ENCODE peak calls at places on chromosomes 16 and 17, in nine cellular contexts. One of them, this sample, is unnamed. For H3K36me3, the result is how much of the 10 kb centered on the place peaks cover.

GRCh38 chr17:41392278-41392677 is 5.1 kb downstream of the KRT31 start:
- DNase-seq in endodermal cell: peak
- DNase-seq in mammary epithelial cell: peak
- DNase-seq in pancreas: no peak
- DNase-seq in prostate gland: no peak
- DNase-seq in suprapubic skin: no peak
- DNase-seq in testis: no peak
- DNase-seq in left ventricle myocardium inferior: no peak
- DNase-seq in left lung: no peak
- DNase-seq in this sample: no peak

GRCh38 chr16:57245472-57246113 is 534 bp downstream of the ARL2BP start:
- DNase-seq in endodermal cell: no peak
- DNase-seq in mammary epithelial cell: peak
- DNase-seq in pancreas: no peak
- DNase-seq in prostate gland: peak
- DNase-seq in suprapubic skin: peak
- DNase-seq in testis: peak
- DNase-seq in left ventricle myocardium inferior: peak
- DNase-seq in left lung: peak
- DNase-seq in this sample: no peak

GRCh38 chr17:55520402-55520801 is 9.2 kb upstream of the SMIM36 start:
- DNase-seq in endodermal cell: no peak
- DNase-seq in mammary epithelial cell: peak
- DNase-seq in pancreas: no peak
- DNase-seq in prostate gland: no peak
- DNase-seq in suprapubic skin: no peak
- DNase-seq in testis: no peak
- DNase-seq in left ventricle myocardium inferior: no peak
- DNase-seq in left lung: no peak
- DNase-seq in this sample: no peak

GRCh38 chr17:11704041-11704440 is 105.8 kb downstream of the DNAH9 start:
- DNase-seq in endodermal cell: no peak
- DNase-seq in mammary epithelial cell: no peak
- DNase-seq in pancreas: no peak
- DNase-seq in prostate gland: no peak
- DNase-seq in suprapubic skin: no peak
- DNase-seq in testis: no peak
- DNase-seq in left ventricle myocardium inferior: no peak
- DNase-seq in left lung: no peak
- DNase-seq in this sample: no peak

GRCh38 chr16:67199808-67200198 is 872 bp downstream of the ELMO3 start:
- DNase-seq in endodermal cell: peak
- DNase-seq in mammary epithelial cell: no peak
- DNase-seq in pancreas: peak
- DNase-seq in prostate gland: no peak
- DNase-seq in suprapubic skin: no peak
- DNase-seq in testis: peak
- DNase-seq in left ventricle myocardium inferior: no peak
- DNase-seq in left lung: no peak
- DNase-seq in this sample: no peak

GRCh38 chr16:68300736-68301459 is 9.8 kb downstream of the SLC7A6OS start:
- DNase-seq in endodermal cell: no peak
- DNase-seq in mammary epithelial cell: no peak
- DNase-seq in pancreas: no peak
- DNase-seq in prostate gland: no peak
- DNase-seq in suprapubic skin: no peak
- DNase-seq in testis: no peak
- DNase-seq in left ventricle myocardium inferior: no peak
- DNase-seq in left lung: no peak
- DNase-seq in this sample: no peak

GRCh38 chr16:23509441-23509754 is 896 bp downstream of the GGA2 start:
- DNase-seq in endodermal cell: no peak
- DNase-seq in mammary epithelial cell: no peak
- DNase-seq in pancreas: no peak
- DNase-seq in prostate gland: no peak
- DNase-seq in suprapubic skin: no peak
- DNase-seq in testis: no peak
- DNase-seq in left ventricle myocardium inferior: no peak
- DNase-seq in left lung: no peak
- DNase-seq in this sample: no peak

GRCh38 chr16:86783626-86784266 is 205.4 kb downstream of the FOXL1 start:
- DNase-seq in endodermal cell: no peak
- DNase-seq in mammary epithelial cell: peak
- DNase-seq in pancreas: no peak
- DNase-seq in prostate gland: peak
- DNase-seq in suprapubic skin: no peak
- DNase-seq in testis: no peak
- DNase-seq in left ventricle myocardium inferior: no peak
- DNase-seq in left lung: no peak
- DNase-seq in this sample: no peak

GRCh38 chr17:29238133-29238850 is 8.4 kb upstream of the CRYBA1 start:
- DNase-seq in endodermal cell: peak
- DNase-seq in mammary epithelial cell: peak
- DNase-seq in pancreas: no peak
- DNase-seq in prostate gland: no peak
- DNase-seq in suprapubic skin: no peak
- DNase-seq in testis: no peak
- DNase-seq in left ventricle myocardium inferior: no peak
- DNase-seq in left lung: no peak
- DNase-seq in this sample: no peak

GRCh38 chr17:79930077-79930785 is 91.0 kb upstream of the CBX4 start:
- DNase-seq in endodermal cell: peak
- DNase-seq in mammary epithelial cell: no peak
- DNase-seq in pancreas: no peak
- DNase-seq in prostate gland: no peak
- DNase-seq in suprapubic skin: no peak
- DNase-seq in testis: no peak
- DNase-seq in left ventricle myocardium inferior: no peak
- DNase-seq in left lung: no peak
- DNase-seq in this sample: no peak

GRCh38 chr16:50771366-50771765 is 29.5 kb downstream of the CYLD start:
- DNase-seq in endodermal cell: no peak
- DNase-seq in mammary epithelial cell: peak
- DNase-seq in pancreas: no peak
- DNase-seq in prostate gland: no peak
- DNase-seq in suprapubic skin: no peak
- DNase-seq in testis: no peak
- DNase-seq in left ventricle myocardium inferior: no peak
- DNase-seq in left lung: no peak
- DNase-seq in this sample: no peak

GRCh38 chr16:29107299-29107698 is 122.4 kb downstream of the LAT start:
- DNase-seq in endodermal cell: peak
- DNase-seq in mammary epithelial cell: no peak
- DNase-seq in pancreas: no peak
- DNase-seq in prostate gland: no peak
- DNase-seq in suprapubic skin: no peak
- DNase-seq in testis: no peak
- DNase-seq in left ventricle myocardium inferior: no peak
- DNase-seq in left lung: no peak
- DNase-seq in this sample: no peak

GRCh38 chr16:83717814-83718213 is 90.0 kb upstream of the HSBP1 start:
- DNase-seq in endodermal cell: no peak
- DNase-seq in mammary epithelial cell: peak
- DNase-seq in pancreas: no peak
- DNase-seq in prostate gland: no peak
- DNase-seq in suprapubic skin: no peak
- DNase-seq in testis: no peak
- DNase-seq in left ventricle myocardium inferior: no peak
- DNase-seq in left lung: no peak
- DNase-seq in this sample: no peak

GRCh38 chr16:24820522-24820921 is 25.2 kb upstream of the SLC5A11 start:
- DNase-seq in endodermal cell: no peak
- DNase-seq in mammary epithelial cell: no peak
- DNase-seq in pancreas: no peak
- DNase-seq in prostate gland: no peak
- DNase-seq in suprapubic skin: no peak
- DNase-seq in testis: no peak
- DNase-seq in left ventricle myocardium inferior: no peak
- DNase-seq in left lung: no peak
- DNase-seq in this sample: no peak

GRCh38 chr17:79371984-79372383 is 238.9 kb downstream of the RBFOX3 start:
- DNase-seq in endodermal cell: no peak
- DNase-seq in mammary epithelial cell: no peak
- DNase-seq in pancreas: no peak
- DNase-seq in prostate gland: no peak
- DNase-seq in suprapubic skin: no peak
- DNase-seq in testis: no peak
- DNase-seq in left ventricle myocardium inferior: no peak
- DNase-seq in left lung: no peak
- DNase-seq in this sample: no peak

GRCh38 chr17:75864448-75864871 is 9.3 kb upstream of the WBP2 start:
- DNase-seq in endodermal cell: peak
- DNase-seq in mammary epithelial cell: no peak
- DNase-seq in pancreas: no peak
- DNase-seq in prostate gland: no peak
- DNase-seq in suprapubic skin: peak
- DNase-seq in testis: peak
- DNase-seq in left ventricle myocardium inferior: peak
- DNase-seq in left lung: peak
- DNase-seq in this sample: no peak

GRCh38 chr17:59155439-59156177 is at the start of gene PRR11:
- DNase-seq in endodermal cell: peak
- DNase-seq in mammary epithelial cell: peak
- DNase-seq in pancreas: peak
- DNase-seq in prostate gland: peak
- DNase-seq in suprapubic skin: peak
- DNase-seq in testis: peak
- DNase-seq in left ventricle myocardium inferior: peak
- DNase-seq in left lung: peak
- DNase-seq in this sample: peak

GRCh38 chr17:70207184-70207583 is 37.9 kb downstream of the KCNJ2 start:
- DNase-seq in endodermal cell: no peak
- DNase-seq in mammary epithelial cell: no peak
- DNase-seq in pancreas: no peak
- DNase-seq in prostate gland: no peak
- DNase-seq in suprapubic skin: no peak
- DNase-seq in testis: no peak
- DNase-seq in left ventricle myocardium inferior: no peak
- DNase-seq in left lung: no peak
- DNase-seq in this sample: no peak

GRCh38 chr16:49464877-49465504 is 91.4 kb downstream of the C16orf78 start:
- DNase-seq in endodermal cell: peak
- DNase-seq in mammary epithelial cell: no peak
- DNase-seq in pancreas: no peak
- DNase-seq in prostate gland: no peak
- DNase-seq in suprapubic skin: peak
- DNase-seq in testis: peak
- DNase-seq in left ventricle myocardium inferior: no peak
- DNase-seq in left lung: peak
- DNase-seq in this sample: no peak
- TF ChIP-seq CTCF in endodermal cell: peak
- TF ChIP-seq CTCF in mammary epithelial cell: no peak
- TF ChIP-seq CTCF in pancreas: no peak
- TF ChIP-seq CTCF in prostate gland: no peak
- TF ChIP-seq CTCF in suprapubic skin: peak
- TF ChIP-seq CTCF in testis: peak
- TF ChIP-seq CTCF in left ventricle myocardium inferior: peak
- TF ChIP-seq CTCF in left lung: no peak
- TF ChIP-seq CTCF in this sample: peak

GRCh38 chr16:75252049-75252864 is 833 bp upstream of the BCAR1 start:
- DNase-seq in endodermal cell: no peak
- DNase-seq in mammary epithelial cell: no peak
- DNase-seq in pancreas: peak
- DNase-seq in prostate gland: no peak
- DNase-seq in suprapubic skin: no peak
- DNase-seq in testis: peak
- DNase-seq in left ventricle myocardium inferior: peak
- DNase-seq in left lung: no peak
- DNase-seq in this sample: no peak
- H3K4me3 ChIP-seq in endodermal cell: peak
- H3K4me3 ChIP-seq in mammary epithelial cell: no peak
- H3K4me3 ChIP-seq in pancreas: peak
- H3K4me3 ChIP-seq in prostate gland: no peak
- H3K4me3 ChIP-seq in suprapubic skin: peak
- H3K4me3 ChIP-seq in testis: peak
- H3K4me3 ChIP-seq in left ventricle myocardium inferior: peak
- H3K4me3 ChIP-seq in left lung: peak
- H3K4me3 ChIP-seq in this sample: no peak

DNA sequence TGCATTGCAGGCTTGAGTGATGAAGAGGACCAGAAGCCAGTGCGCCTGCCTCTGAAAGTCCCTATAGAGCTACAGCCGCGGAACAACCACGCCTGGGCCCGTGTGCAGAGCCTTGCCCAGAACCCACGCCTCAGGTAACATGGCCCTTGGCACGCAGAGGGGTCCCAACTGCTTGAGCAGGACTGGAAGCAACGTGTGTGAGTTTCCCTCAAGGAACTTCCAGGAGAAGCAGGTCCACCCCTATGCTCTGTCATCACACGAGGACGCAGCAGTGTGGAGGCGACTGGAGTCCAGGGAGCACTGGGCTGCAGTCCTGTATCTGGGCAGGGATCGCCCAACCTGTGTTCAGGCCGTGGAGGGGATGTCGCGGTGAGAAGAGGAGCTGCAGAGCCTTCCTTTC is 25.1 kb upstream of the JPT2 start:
- DNase-seq in endodermal cell: no peak
- DNase-seq in mammary epithelial cell: no peak
- DNase-seq in pancreas: no peak
- DNase-seq in prostate gland: no peak
- DNase-seq in suprapubic skin: no peak
- DNase-seq in testis: no peak
- DNase-seq in left ventricle myocardium inferior: no peak
- DNase-seq in left lung: no peak
- DNase-seq in this sample: no peak
- H3K36me3 ChIP-seq in endodermal cell: half or more
- H3K36me3 ChIP-seq in mammary epithelial cell: under half
- H3K36me3 ChIP-seq in pancreas: under half
- H3K36me3 ChIP-seq in prostate gland: under half
- H3K36me3 ChIP-seq in suprapubic skin: half or more
- H3K36me3 ChIP-seq in testis: under half
- H3K36me3 ChIP-seq in left ventricle myocardium inferior: half or more
- H3K36me3 ChIP-seq in left lung: half or more
- H3K36me3 ChIP-seq in this sample: under half

GRCh38 chr17:68792042-68792685 is 163.0 kb downstream of the ABCA8 start:
- DNase-seq in endodermal cell: no peak
- DNase-seq in mammary epithelial cell: no peak
- DNase-seq in pancreas: no peak
- DNase-seq in prostate gland: no peak
- DNase-seq in suprapubic skin: no peak
- DNase-seq in testis: no peak
- DNase-seq in left ventricle myocardium inferior: no peak
- DNase-seq in left lung: no peak
- DNase-seq in this sample: no peak

GRCh38 chr17:68792873-68793272 is 162.3 kb downstream of the ABCA8 start:
- DNase-seq in endodermal cell: no peak
- DNase-seq in mammary epithelial cell: no peak
- DNase-seq in pancreas: no peak
- DNase-seq in prostate gland: no peak
- DNase-seq in suprapubic skin: no peak
- DNase-seq in testis: no peak
- DNase-seq in left ventricle myocardium inferior: no peak
- DNase-seq in left lung: no peak
- DNase-seq in this sample: no peak

GRCh38 chr17:68790481-68790880 is 164.7 kb downstream of the ABCA8 start:
- DNase-seq in endodermal cell: no peak
- DNase-seq in mammary epithelial cell: no peak
- DNase-seq in pancreas: no peak
- DNase-seq in prostate gland: no peak
- DNase-seq in suprapubic skin: no peak
- DNase-seq in testis: no peak
- DNase-seq in left ventricle myocardium inferior: no peak
- DNase-seq in left lung: no peak
- DNase-seq in this sample: no peak

GRCh38 chr17:68790931-68791330 is 164.3 kb downstream of the ABCA8 start:
- DNase-seq in endodermal cell: no peak
- DNase-seq in mammary epithelial cell: no peak
- DNase-seq in pancreas: no peak
- DNase-seq in prostate gland: no peak
- DNase-seq in suprapubic skin: no peak
- DNase-seq in testis: no peak
- DNase-seq in left ventricle myocardium inferior: peak
- DNase-seq in left lung: no peak
- DNase-seq in this sample: no peak

GRCh38 chr17:68794636-68795503 is 160.3 kb downstream of the ABCA8 start:
- DNase-seq in endodermal cell: no peak
- DNase-seq in mammary epithelial cell: no peak
- DNase-seq in pancreas: no peak
- DNase-seq in prostate gland: no peak
- DNase-seq in suprapubic skin: no peak
- DNase-seq in testis: peak
- DNase-seq in left ventricle myocardium inferior: peak
- DNase-seq in left lung: no peak
- DNase-seq in this sample: no peak
- TF ChIP-seq CTCF in endodermal cell: peak
- TF ChIP-seq CTCF in mammary epithelial cell: peak
- TF ChIP-seq CTCF in pancreas: no peak
- TF ChIP-seq CTCF in prostate gland: no peak
- TF ChIP-seq CTCF in suprapubic skin: peak
- TF ChIP-seq CTCF in testis: peak
- TF ChIP-seq CTCF in left ventricle myocardium inferior: peak
- TF ChIP-seq CTCF in left lung: peak
- TF ChIP-seq CTCF in this sample: no peak

This sample was measured in kidney epithelial cell.